ENCODE peak calls at places on chromosomes 12 and 14, in five cellular contexts. One of them, this sample, is unnamed.

GRCh38 chr14:90905531-90905930 is 89.3 kb upstream of the TTC7B start:
- DNase-seq in uterus: no peak
- DNase-seq in cardiac muscle cell: no peak
- DNase-seq in coronary artery: no peak
- DNase-seq in right lobe of liver: no peak
- DNase-seq in this sample: no peak

GRCh38 chr12:70049596-70050360 is 193.5 kb upstream of the CNOT2 start:
- DNase-seq in coronary artery: no peak
- DNase-seq in cardiac muscle cell: no peak
- DNase-seq in right lobe of liver: no peak
- DNase-seq in uterus: no peak
- DNase-seq in this sample: no peak

GRCh38 chr12:107318554-107318803 is 225.1 kb upstream of the CRY1 start:
- DNase-seq in right lobe of liver: no peak
- DNase-seq in coronary artery: no peak
- DNase-seq in cardiac muscle cell: no peak
- DNase-seq in uterus: no peak
- DNase-seq in this sample: no peak

GRCh38 chr14:33693237-33693636 is 257.6 kb downstream of the EGLN3 start:
- DNase-seq in coronary artery: no peak
- DNase-seq in right lobe of liver: no peak
- DNase-seq in cardiac muscle cell: no peak
- DNase-seq in uterus: no peak
- DNase-seq in this sample: no peak

GRCh38 chr14:58428011-58428807 is 690 bp downstream of the KIAA0586 start:
- DNase-seq in cardiac muscle cell: peak
- DNase-seq in coronary artery: no peak
- DNase-seq in right lobe of liver: no peak
- DNase-seq in uterus: no peak
- DNase-seq in this sample: no peak

GRCh38 chr14:74610866-74611671 is 968 bp downstream of the LTBP2 start:
- DNase-seq in uterus: no peak
- DNase-seq in right lobe of liver: no peak
- DNase-seq in coronary artery: no peak
- DNase-seq in cardiac muscle cell: peak
- DNase-seq in this sample: no peak

GRCh38 chr12:122870867-122871664 is 24.9 kb downstream of the VPS37B start:
- DNase-seq in coronary artery: peak
- DNase-seq in right lobe of liver: peak
- DNase-seq in cardiac muscle cell: peak
- DNase-seq in uterus: no peak
- DNase-seq in this sample: no peak

GRCh38 chr14:69996197-69996596 is 117.0 kb downstream of the SMOC1 start:
- DNase-seq in coronary artery: no peak
- DNase-seq in uterus: no peak
- DNase-seq in cardiac muscle cell: peak
- DNase-seq in right lobe of liver: no peak
- DNase-seq in this sample: no peak

GRCh38 chr12:75481013-75481705 is 604 bp downstream of the GLIPR1 start:
- DNase-seq in uterus: no peak
- DNase-seq in coronary artery: no peak
- DNase-seq in cardiac muscle cell: peak
- DNase-seq in right lobe of liver: no peak
- DNase-seq in this sample: no peak

GRCh38 chr14:43778607-43778955 is 728.5 kb downstream of the FSCB start:
- DNase-seq in right lobe of liver: no peak
- DNase-seq in uterus: no peak
- DNase-seq in cardiac muscle cell: no peak
- DNase-seq in coronary artery: no peak
- DNase-seq in this sample: no peak
- TF ChIP-seq CTCF in right lobe of liver: no peak
- TF ChIP-seq CTCF in uterus: no peak
- TF ChIP-seq CTCF in cardiac muscle cell: no peak
- TF ChIP-seq CTCF in coronary artery: no peak
- TF ChIP-seq CTCF in this sample: no peak

GRCh38 chr14:99363616-99364290 is 91.8 kb upstream of the BCL11B start:
- DNase-seq in right lobe of liver: no peak
- DNase-seq in cardiac muscle cell: no peak
- DNase-seq in coronary artery: no peak
- DNase-seq in uterus: no peak
- DNase-seq in this sample: peak
- TF ChIP-seq CTCF in right lobe of liver: no peak
- TF ChIP-seq CTCF in cardiac muscle cell: no peak
- TF ChIP-seq CTCF in coronary artery: no peak
- TF ChIP-seq CTCF in uterus: no peak
- TF ChIP-seq CTCF in this sample: no peak

DNA sequence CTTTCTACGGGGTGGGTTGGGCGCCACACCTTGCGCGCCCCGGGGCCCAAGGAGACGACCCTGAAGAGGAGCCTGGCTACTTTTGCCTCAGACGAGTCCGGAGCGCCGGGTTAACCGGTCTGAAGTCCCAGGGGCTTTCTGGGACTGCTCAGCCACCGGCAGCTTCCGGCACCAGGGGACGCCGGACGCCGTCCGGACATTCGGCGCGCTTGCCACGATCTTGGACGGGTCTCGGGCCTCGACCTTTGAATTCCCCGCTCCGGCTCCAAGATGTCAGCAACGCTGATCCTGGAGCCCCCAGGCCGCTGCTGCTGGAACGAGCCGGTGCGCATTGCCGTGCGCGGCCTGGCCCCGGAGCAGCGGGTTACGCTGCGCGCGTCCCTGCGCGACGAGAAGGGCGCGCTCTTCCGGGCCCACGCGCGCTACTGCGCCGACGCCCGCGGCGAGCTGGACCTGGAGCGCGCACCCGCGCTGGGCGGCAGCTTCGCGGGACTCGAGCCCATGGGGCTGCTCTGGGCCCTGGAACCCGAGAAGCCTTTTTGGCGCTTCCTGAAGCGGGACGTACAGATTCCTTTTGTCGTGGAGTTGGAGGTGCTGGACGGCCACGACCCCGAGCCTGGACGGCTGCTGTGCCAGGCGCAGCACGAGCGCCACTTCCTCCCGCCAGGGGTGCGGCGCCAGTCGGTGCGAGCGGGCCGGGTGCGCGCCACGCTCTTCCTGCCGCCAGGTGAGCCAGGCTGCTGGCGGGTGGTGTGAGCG is at the start of gene ACOT4:
- DNase-seq in cardiac muscle cell: peak
- DNase-seq in right lobe of liver: peak
- DNase-seq in coronary artery: no peak
- DNase-seq in uterus: no peak
- DNase-seq in this sample: no peak
- TF ChIP-seq CTCF in cardiac muscle cell: no peak
- TF ChIP-seq CTCF in right lobe of liver: peak
- TF ChIP-seq CTCF in coronary artery: no peak
- TF ChIP-seq CTCF in uterus: no peak
- TF ChIP-seq CTCF in this sample: peak

GRCh38 chr12:66269142-66269541 is 33.2 kb upstream of the HELB start:
- DNase-seq in coronary artery: no peak
- DNase-seq in right lobe of liver: no peak
- DNase-seq in cardiac muscle cell: no peak
- DNase-seq in uterus: no peak
- DNase-seq in this sample: no peak

GRCh38 chr12:66268562-66268961 is 33.7 kb upstream of the HELB start:
- DNase-seq in coronary artery: no peak
- DNase-seq in uterus: no peak
- DNase-seq in right lobe of liver: no peak
- DNase-seq in cardiac muscle cell: peak
- DNase-seq in this sample: no peak

GRCh38 chr12:66270613-66271012 is 31.7 kb upstream of the HELB start:
- DNase-seq in cardiac muscle cell: no peak
- DNase-seq in uterus: no peak
- DNase-seq in coronary artery: no peak
- DNase-seq in right lobe of liver: no peak
- DNase-seq in this sample: no peak

GRCh38 chr12:66272650-66273049 is 29.6 kb upstream of the HELB start:
- DNase-seq in cardiac muscle cell: no peak
- DNase-seq in right lobe of liver: no peak
- DNase-seq in coronary artery: no peak
- DNase-seq in uterus: no peak
- DNase-seq in this sample: no peak

GRCh38 chr12:66269757-66270383 is 32.4 kb upstream of the HELB start:
- DNase-seq in coronary artery: no peak
- DNase-seq in uterus: no peak
- DNase-seq in cardiac muscle cell: peak
- DNase-seq in right lobe of liver: no peak
- DNase-seq in this sample: no peak
- TF ChIP-seq CTCF in coronary artery: peak
- TF ChIP-seq CTCF in uterus: peak
- TF ChIP-seq CTCF in cardiac muscle cell: peak
- TF ChIP-seq CTCF in right lobe of liver: peak
- TF ChIP-seq CTCF in this sample: peak

DNA sequence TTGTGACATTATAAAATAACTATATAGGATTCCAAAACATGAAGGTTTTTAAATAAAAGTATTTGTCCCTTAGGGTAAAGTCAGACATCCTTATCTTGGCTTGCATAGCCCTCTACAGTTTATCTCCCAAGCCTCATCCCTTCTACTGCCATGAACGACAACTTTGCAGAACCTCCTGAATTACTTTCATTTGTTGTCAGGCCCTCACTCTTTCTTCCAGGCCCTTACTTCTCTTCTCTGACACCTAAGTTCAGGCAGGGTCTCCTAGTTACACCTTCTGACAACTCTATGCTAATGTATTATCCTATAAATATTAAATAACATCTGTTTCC is 115.6 kb upstream of the MDM1 start:
- DNase-seq in right lobe of liver: no peak
- DNase-seq in coronary artery: no peak
- DNase-seq in uterus: no peak
- DNase-seq in cardiac muscle cell: no peak
- DNase-seq in this sample: no peak
- TF ChIP-seq CTCF in right lobe of liver: no peak
- TF ChIP-seq CTCF in coronary artery: no peak
- TF ChIP-seq CTCF in uterus: no peak
- TF ChIP-seq CTCF in cardiac muscle cell: no peak
- TF ChIP-seq CTCF in this sample: no peak

DNA sequence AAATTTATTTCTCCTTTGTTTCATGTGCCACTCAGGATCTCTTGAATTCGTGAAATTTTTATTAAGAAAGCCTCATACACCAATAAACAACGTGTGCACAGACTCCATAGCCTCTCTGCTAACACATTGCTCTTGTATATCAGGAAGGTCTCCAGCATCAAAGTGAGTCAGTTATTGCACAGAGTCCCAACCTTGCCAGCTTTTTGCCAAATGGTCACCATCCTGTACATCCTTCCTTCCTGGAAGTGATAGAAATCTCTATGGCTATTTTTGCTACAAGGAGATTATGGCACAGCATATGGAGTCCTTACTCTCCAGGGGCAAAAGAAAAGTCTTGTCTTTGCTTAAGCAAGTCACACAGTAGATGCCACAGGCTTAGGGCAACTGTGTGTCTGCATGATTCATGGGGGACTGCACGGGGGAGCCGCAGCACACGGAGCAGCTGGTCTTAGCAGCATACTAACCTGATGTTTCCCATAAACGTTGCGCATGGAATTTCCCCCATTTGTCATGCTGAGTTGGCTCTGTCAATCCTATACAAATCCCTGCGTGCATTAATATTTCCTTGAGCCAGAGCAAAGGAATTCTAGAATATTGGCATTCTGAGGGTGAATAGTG is 71.0 kb downstream of the SAMD4A start:
- DNase-seq in uterus: no peak
- DNase-seq in right lobe of liver: no peak
- DNase-seq in coronary artery: no peak
- DNase-seq in cardiac muscle cell: peak
- DNase-seq in this sample: no peak
- TF ChIP-seq CTCF in uterus: no peak
- TF ChIP-seq CTCF in right lobe of liver: no peak
- TF ChIP-seq CTCF in coronary artery: no peak
- TF ChIP-seq CTCF in cardiac muscle cell: no peak
- TF ChIP-seq CTCF in this sample: no peak

This sample was measured in chondrocyte.